ENCODE peak calls at places on chromosomes 1 and 21, in nine cellular contexts. M is stimulated activated CD8-positive, alpha-beta memory T cell treated with anti-CD3 and anti-CD28 coated beads, Interleukin-15, amount 100 ng/mL, for 1 hour; K is COR-L47; U is prostate gland; Z is fibroblast of pulmonary artery; J is osteocyte; Q is stimulated activated CD4-positive, alpha-beta T cell treated with anti-CD3 and anti-CD28 coated beads, TNF-alpha, amount 100 ng/mL, for 24 hours; O is mesendoderm; I is midbrain. W is an unnamed sample.

GRCh38 chr1:151619489-151620093 is 7.7 kb downstream of the SNX27 start:
- DNase-seq in M (no peak), K (no peak), U (no peak), Z (peak), J (no peak), Q (no peak), O (peak), I (no peak), W (no peak)

GRCh38 chr1:114274621-114275317 is 121.1 kb upstream of the SYT6 start:
- DNase-seq in M (no peak), K (no peak), U (no peak), Z (no peak), J (no peak), Q (no peak), O (no peak), I (peak), W (no peak)

GRCh38 chr1:118618618-118619340 is 369.4 kb downstream of the TBX15 start:
- DNase-seq in M (no peak), K (no peak), U (no peak), Z (no peak), J (no peak), Q (no peak), O (no peak), I (no peak), W (no peak)

GRCh38 chr21:46207920-46208571 is 20.5 kb downstream of the LSS start:
- DNase-seq in M (no peak), K (no peak), U (no peak), Z (no peak), J (no peak), Q (no peak), O (no peak), I (no peak), W (no peak)

GRCh38 chr1:101820080-101820479 is 176.6 kb downstream of the OLFM3 start:
- DNase-seq in M (no peak), K (peak), U (no peak), Z (peak), J (no peak), Q (no peak), O (peak), I (peak), W (no peak)

GRCh38 chr1:201324821-201325677 is 41.7 kb downstream of the PKP1 start:
- DNase-seq in M (no peak), K (no peak), U (no peak), Z (no peak), J (no peak), Q (no peak), O (no peak), I (no peak), W (no peak)

GRCh38 chr1:214439352-214440119 is 111.9 kb downstream of the PTPN14 start:
- DNase-seq in M (no peak), K (peak), U (peak), Z (peak), J (no peak), Q (peak), O (peak), I (no peak), W (peak)

GRCh38 chr1:214362188-214362882 is 81.4 kb downstream of the SMYD2 start:
- DNase-seq in M (no peak), K (no peak), U (no peak), Z (peak), J (no peak), Q (no peak), O (no peak), I (peak), W (no peak)

GRCh38 chr1:211632808-211633522 is 42.5 kb downstream of the NEK2 start:
- DNase-seq in M (no peak), K (no peak), U (peak), Z (peak), J (no peak), Q (no peak), O (no peak), I (peak), W (no peak)

GRCh38 chr1:34681481-34682451 is 73.1 kb upstream of the GJB5 start:
- DNase-seq in M (peak), K (peak), U (peak), Z (peak), J (peak), Q (peak), O (peak), I (peak), W (peak)

GRCh38 chr1:228443395-228443794 is 26.7 kb upstream of the TRIM17 start:
- DNase-seq in M (no peak), K (no peak), U (no peak), Z (no peak), J (no peak), Q (no peak), O (no peak), I (no peak), W (no peak)

GRCh38 chr1:100721502-100722205 is 2.1 kb downstream of the VCAM1 start:
- DNase-seq in M (no peak), K (no peak), U (no peak), Z (peak), J (no peak), Q (no peak), O (no peak), I (no peak), W (no peak)

GRCh38 chr1:38444311-38444710 is 397.7 kb upstream of the POU3F1 start:
- DNase-seq in M (no peak), K (no peak), U (no peak), Z (peak), J (peak), Q (no peak), O (no peak), I (no peak), W (no peak)

GRCh38 chr1:233671286-233671685 is 57.4 kb downstream of the KCNK1 start:
- DNase-seq in M (no peak), K (no peak), U (no peak), Z (no peak), J (no peak), Q (no peak), O (no peak), I (peak), W (no peak)

GRCh38 chr1:9890224-9890731 is 19.8 kb downstream of the CTNNBIP1 start:
- DNase-seq in M (no peak), K (peak), U (peak), Z (peak), J (no peak), Q (no peak), O (peak), I (no peak), W (no peak)

GRCh38 chr1:32818804-32819541 is 1.5 kb downstream of the S100PBP start:
- DNase-seq in M (no peak), K (no peak), U (no peak), Z (no peak), J (no peak), Q (no peak), O (no peak), I (no peak), W (peak)

GRCh38 chr1:154502066-154502741 is at the start of the genes SHE and TDRD10:
- DNase-seq in M (no peak), K (no peak), U (no peak), Z (no peak), J (no peak), Q (no peak), O (peak), I (no peak), W (no peak)

GRCh38 chr1:205669341-205670142 is 10.8 kb downstream of the SLC45A3 start:
- DNase-seq in M (no peak), K (no peak), U (no peak), Z (no peak), J (no peak), Q (no peak), O (no peak), I (peak), W (no peak)

GRCh38 chr1:17258116-17258757 is 9.3 kb downstream of the PADI3 start:
- DNase-seq in M (no peak), K (no peak), U (no peak), Z (no peak), J (no peak), Q (no peak), O (no peak), I (no peak), W (no peak)

GRCh38 chr1:116855788-116856187 is 53.9 kb upstream of the PTGFRN start:
- DNase-seq in M (no peak), K (peak), U (no peak), Z (peak), J (no peak), Q (no peak), O (no peak), I (no peak), W (no peak)

GRCh38 chr1:944341-945325 is 14.4 kb downstream of the NOC2L start:
- DNase-seq in M (no peak), K (no peak), U (no peak), Z (peak), J (no peak), Q (no peak), O (no peak), I (no peak), W (no peak)

GRCh38 chr1:38608202-38608864 is 251.2 kb downstream of the RRAGC start:
- DNase-seq in M (no peak), K (no peak), U (no peak), Z (peak), J (peak), Q (no peak), O (peak), I (peak), W (no peak)

GRCh38 chr1:15308135-15308534 is 61.1 kb downstream of the FHAD1 start:
- DNase-seq in M (no peak), K (no peak), U (no peak), Z (no peak), J (no peak), Q (no peak), O (no peak), I (no peak), W (no peak)

GRCh38 chr1:228838717-228839500 is 103.6 kb downstream of the RHOU start:
- DNase-seq in M (no peak), K (no peak), U (no peak), Z (peak), J (no peak), Q (no peak), O (no peak), I (no peak), W (no peak)

GRCh38 chr21:24456358-24456757 is 1150.9 kb downstream of the MRPL39 start:
- DNase-seq in M (no peak), K (no peak), U (no peak), Z (peak), J (no peak), Q (no peak), O (no peak), I (no peak), W (no peak)

GRCh38 chr1:75614455-75615379 is 3.8 kb upstream of the SLC44A5 start:
- DNase-seq in M (no peak), K (peak), U (no peak), Z (peak), J (peak), Q (no peak), O (peak), I (peak), W (no peak)

GRCh38 chr1:218763538-218763937 is 410.1 kb upstream of the LYPLAL1 start:
- DNase-seq in M (no peak), K (no peak), U (no peak), Z (no peak), J (no peak), Q (no peak), O (no peak), I (no peak), W (no peak)

GRCh38 chr1:63914706-63915105 is 140.9 kb downstream of the ROR1 start:
- DNase-seq in M (no peak), K (no peak), U (no peak), Z (no peak), J (no peak), Q (no peak), O (no peak), I (no peak), W (no peak)

GRCh38 chr1:32273389-32274208 is 18.3 kb upstream of the HDAC1 start:
- DNase-seq in M (peak), K (peak), U (no peak), Z (no peak), J (no peak), Q (peak), O (peak), I (no peak), W (peak)

GRCh38 chr1:227316941-227317540 is 1.3 kb downstream of the CDC42BPA start:
- DNase-seq in M (no peak), K (no peak), U (no peak), Z (peak), J (no peak), Q (no peak), O (no peak), I (peak), W (no peak)

GRCh38 chr1:12478612-12478985 is 139.4 kb downstream of the DHRS3 start:
- DNase-seq in M (no peak), K (no peak), U (no peak), Z (no peak), J (no peak), Q (no peak), O (no peak), I (no peak), W (no peak)

GRCh38 chr1:12276225-12276624 is 46.4 kb downstream of the VPS13D start:
- DNase-seq in M (no peak), K (no peak), U (no peak), Z (peak), J (no peak), Q (no peak), O (peak), I (no peak), W (no peak)

GRCh38 chr1:47477595-47478080 is 39.8 kb downstream of the FOXD2 start:
- DNase-seq in M (no peak), K (no peak), U (peak), Z (no peak), J (no peak), Q (no peak), O (no peak), I (no peak), W (no peak)

GRCh38 chr1:116909511-116910378 is at the start of gene PTGFRN:
- DNase-seq in M (no peak), K (peak), U (peak), Z (peak), J (peak), Q (no peak), O (peak), I (peak), W (peak)

GRCh38 chr1:56336972-56337371 is 242.4 kb downstream of the PLPP3 start:
- DNase-seq in M (no peak), K (no peak), U (no peak), Z (no peak), J (no peak), Q (no peak), O (no peak), I (no peak), W (no peak)

GRCh38 chr21:15240846-15241245 is 176.0 kb upstream of the NRIP1 start:
- DNase-seq in M (no peak), K (no peak), U (no peak), Z (peak), J (no peak), Q (no peak), O (no peak), I (no peak), W (no peak)

GRCh38 chr1:25694591-25695007 is 78.0 kb downstream of the MAN1C1 start:
- DNase-seq in M (no peak), K (no peak), U (no peak), Z (peak), J (no peak), Q (no peak), O (no peak), I (no peak), W (no peak)

W was measured in stimulated activated effector memory CD8-positive, alpha-beta T cell treated with anti-CD3 and anti-CD28 coated beads, Interleukin-12 subunit alpha, Interleukin-12 subunit beta, amount 100 ng/mL, for 72 hours.